ENCODE peak calls at places on chromosomes 13 and 19, in six cellular contexts. X is stimulated activated CD8-positive, alpha-beta memory T cell treated with anti-CD3 and anti-CD28 coated beads, Interleukin-15, amount 100 ng/mL, for 24 hours; H is glomerular endothelial cell; G is astrocyte of the spinal cord; L is NCI-H524; J is GOT3. K is an unnamed sample.

GRCh38 chr19:29329460-29330134 is 116.6 kb upstream of the UQCRFS1 start:
- DNase-seq in X (no peak), G (no peak), J (no peak), L (no peak), H (no peak), K (no peak)

GRCh38 chr19:33216198-33216830 is 9.3 kb downstream of the SLC7A10 start:
- DNase-seq in G (no peak), X (no peak), J (no peak), H (no peak), L (no peak), K (no peak)

GRCh38 chr13:113110852-113111315 is 5.3 kb downstream of the F7 start:
- DNase-seq in L (no peak), J (no peak), H (no peak), G (no peak), X (no peak), K (no peak)

GRCh38 chr13:110014719-110015118 is 228.3 kb upstream of the IRS2 start:
- DNase-seq in L (no peak), J (no peak), H (no peak), X (no peak), G (peak), K (no peak)

GRCh38 chr13:108113407-108113806 is 101.9 kb downstream of the LIG4 start:
- DNase-seq in G (no peak), X (no peak), L (no peak), J (no peak), H (no peak), K (no peak)

GRCh38 chr19:18292460-18292809 is 11.0 kb upstream of the JUND start:
- DNase-seq in X (no peak), J (no peak), G (no peak), H (no peak), L (no peak), K (no peak)

GRCh38 chr13:50685491-50685890 is 158.0 kb downstream of the DLEU7 start:
- DNase-seq in J (no peak), G (peak), L (peak), X (no peak), H (no peak), K (peak)

GRCh38 chr19:6464070-6464873 is at the start of gene CRB3:
- DNase-seq in J (no peak), G (no peak), H (no peak), L (no peak), X (peak), K (no peak)

GRCh38 chr19:6611441-6611852 is 20.5 kb upstream of the CD70 start:
- DNase-seq in X (no peak), G (no peak), J (peak), H (no peak), L (no peak), K (no peak)

GRCh38 chr13:113932060-113932459 is 41.8 kb downstream of the C13orf46 start:
- DNase-seq in L (no peak), H (no peak), G (no peak), X (no peak), J (no peak), K (no peak)

GRCh38 chr19:3276341-3276799 is 51.9 kb downstream of the CELF5 start:
- DNase-seq in H (no peak), J (no peak), X (no peak), L (no peak), G (no peak), K (no peak)

GRCh38 chr13:24911135-24911524 is 147.2 kb downstream of the RNF17 start:
- DNase-seq in G (peak), X (no peak), J (no peak), L (no peak), H (peak), K (no peak)

GRCh38 chr19:35856546-35857149 is at the start of gene KIRREL2:
- DNase-seq in X (peak), J (no peak), G (no peak), L (peak), H (no peak), K (no peak)

GRCh38 chr13:32010137-32010536 is 21.4 kb upstream of the FRY start:
- DNase-seq in H (no peak), J (no peak), L (no peak), X (no peak), G (peak), K (no peak)

GRCh38 chr19:17733127-17733526 is 13.8 kb downstream of the MAP1S start:
- DNase-seq in X (no peak), L (no peak), J (no peak), G (no peak), H (no peak), K (no peak)

GRCh38 chr13:51825165-51825592 is 19.8 kb downstream of the TMEM272 start:
- DNase-seq in G (no peak), J (no peak), H (no peak), L (no peak), X (no peak), K (no peak)

GRCh38 chr13:36819811-36820140 is 754 bp downstream of the RFXAP start:
- DNase-seq in J (no peak), L (peak), H (no peak), X (no peak), G (peak), K (no peak)

GRCh38 chr19:7795555-7796161 is 32.6 kb downstream of the CLEC4M start:
- DNase-seq in J (no peak), X (no peak), G (no peak), L (no peak), H (peak), K (peak)

GRCh38 chr19:1223018-1223855 is 14.6 kb downstream of the CBARP start:
- DNase-seq in X (no peak), J (no peak), L (no peak), G (peak), H (no peak), K (no peak)

GRCh38 chr19:45376045-45376724 is 5.8 kb upstream of the ERCC2 start:
- DNase-seq in X (no peak), H (peak), G (peak), L (no peak), J (peak), K (peak)

GRCh38 chr19:49851456-49852259 is 699 bp downstream of the PTOV1 start:
- DNase-seq in H (no peak), L (no peak), J (no peak), X (no peak), G (no peak), K (no peak)

GRCh38 chr19:17304386-17305047 is 1.2 kb upstream of the MRPL34 start:
- DNase-seq in J (no peak), L (no peak), G (no peak), H (no peak), X (no peak), K (no peak)

GRCh38 chr13:41352935-41353801 is 42.1 kb downstream of the NAA16 start:
- DNase-seq in X (no peak), H (peak), J (no peak), G (peak), L (no peak), K (peak)

GRCh38 chr19:7254590-7254989 is 39.6 kb downstream of the INSR start:
- DNase-seq in X (no peak), G (no peak), H (no peak), J (no peak), L (no peak), K (no peak)

GRCh38 chr19:50214699-50215543 is 11.5 kb downstream of the MYH14 start:
- DNase-seq in X (no peak), G (no peak), J (no peak), L (no peak), H (no peak), K (no peak)

GRCh38 chr19:50928841-50929240 is 17.6 kb upstream of the KLK4 start:
- DNase-seq in J (no peak), H (no peak), G (no peak), X (no peak), L (no peak), K (no peak)

GRCh38 chr13:76764429-76764828 is 121.8 kb downstream of the KCTD12 start:
- DNase-seq in G (peak), H (peak), L (no peak), J (no peak), X (no peak), K (peak)

GRCh38 chr13:29791997-29792775 is 58.2 kb downstream of the UBL3 start:
- DNase-seq in H (no peak), L (no peak), J (no peak), G (peak), X (no peak), K (no peak)

GRCh38 chr19:6536138-6536671 is 5.4 kb downstream of the TNFSF9 start:
- DNase-seq in L (no peak), J (no peak), G (peak), H (no peak), X (no peak), K (no peak)

GRCh38 chr19:4371209-4371897 is 28.0 kb downstream of the MPND start:
- DNase-seq in G (no peak), L (no peak), X (no peak), H (no peak), J (no peak), K (no peak)

K was measured in pulmonary artery endothelial cell.